ENCODE peak calls at places on chromosome X, in nine cellular contexts. P is NCI-H510A treated with DMSO at 0.1 percent for 48 hours; V is Calu3; G is coronary artery; Y is CD8-positive, alpha-beta memory T cell; Z is CD4-positive, alpha-beta T cell; X is activated gamma-delta T cell; W is stimulated activated CD4-positive, alpha-beta T cell treated with anti-CD3 and anti-CD28 coated beads, TNF-alpha, amount 100 ng/mL, for 4 hours; N is mucosa of gallbladder. J is an unnamed sample.

GRCh38 chrX:13371191-13371590 is 51.3 kb upstream of the ATXN3L start:
- DNase-seq in X (no peak), V (no peak), G (no peak), N (no peak), W (no peak), Y (no peak), P (no peak), Z (no peak), J (no peak)

GRCh38 chrX:19627533-19627932 is 112.2 kb upstream of the MAP3K15 start:
- DNase-seq in Z (no peak), N (no peak), G (no peak), V (no peak), Y (peak), W (no peak), P (no peak), X (no peak), J (no peak)

GRCh38 chrX:140815868-140816267 is 106.3 kb downstream of the LINC00632 start:
- DNase-seq in V (no peak), N (no peak), Z (no peak), P (no peak), G (no peak), X (no peak), W (no peak), Y (no peak), J (no peak)

GRCh38 chrX:151981129-151981528 is 6.7 kb upstream of the GABRE start:
- DNase-seq in N (no peak), W (no peak), Z (no peak), Y (no peak), X (no peak), V (no peak), P (no peak), G (no peak), J (no peak)

GRCh38 chrX:10106801-10107200 is 50.0 kb upstream of the CLCN4 start:
- DNase-seq in Z (peak), Y (peak), X (no peak), W (peak), V (no peak), N (no peak), G (no peak), P (no peak), J (no peak)

GRCh38 chrX:152445926-152446325 is 5.2 kb downstream of the GABRA3 start:
- DNase-seq in Y (no peak), X (no peak), N (no peak), G (no peak), P (no peak), V (no peak), W (no peak), Z (no peak), J (no peak)

GRCh38 chrX:140918398-140919043 is 83.9 kb upstream of the SPANXB1 start:
- DNase-seq in G (no peak), Z (no peak), X (no peak), P (no peak), V (peak), N (no peak), W (no peak), Y (peak), J (no peak)

GRCh38 chrX:46686003-46686645 is 72.8 kb downstream of the SLC9A7 start:
- DNase-seq in W (no peak), N (peak), Z (peak), P (peak), V (peak), Y (peak), G (no peak), X (no peak), J (no peak)

GRCh38 chrX:38732866-38733265 is 68.4 kb upstream of the MID1IP1 start:
- DNase-seq in N (no peak), W (no peak), Z (no peak), V (no peak), Y (no peak), P (no peak), X (no peak), G (no peak), J (no peak)

GRCh38 chrX:69361286-69361926 is 142.7 kb upstream of the NALF2 start:
- DNase-seq in P (no peak), X (no peak), W (no peak), G (no peak), Z (no peak), V (no peak), N (no peak), Y (no peak), J (no peak)

GRCh38 chrX:7086384-7086783 is 61.1 kb upstream of the STS start:
- DNase-seq in X (no peak), W (no peak), Z (no peak), N (no peak), P (no peak), V (no peak), Y (no peak), G (no peak), J (no peak)

J was measured in stimulated activated effector memory CD8-positive, alpha-beta T cell treated with anti-CD3 and anti-CD28 coated beads, Interleukin-12 subunit alpha, Interleukin-12 subunit beta, amount 100 ng/mL, for 72 hours.